ENCODE peak calls at places on chromosomes 7 and 10, in seven cellular contexts. J is NB4, N is esophagus muscularis mucosa, B is bronchial epithelial cell, G is neural progenitor cell, O is WERI-Rb-1, D is right atrium auricular region. L is an unnamed sample.

GRCh38 chr10:92517034-92517655 is 56.7 kb downstream of the IDE start:
- DNase-seq in O (peak), B (peak), N (no peak), J (peak), G (peak), D (peak), L (peak)

GRCh38 chr10:11401314-11402222 is 209.9 kb downstream of the USP6NL start:
- DNase-seq in D (no peak), N (no peak), G (peak), O (no peak), J (no peak), B (no peak), L (no peak)

GRCh38 chr7:130379019-130379418 is 1.3 kb upstream of the CPA1 start:
- DNase-seq in J (no peak), D (no peak), O (no peak), G (no peak), B (no peak), N (no peak), L (no peak)

GRCh38 chr7:67593807-67594206 is 597.2 kb downstream of the TYW1 start:
- DNase-seq in O (no peak), J (no peak), N (no peak), G (no peak), B (no peak), D (no peak), L (no peak)

GRCh38 chr10:5945561-5946418 is 31.6 kb downstream of the IL15RA start:
- DNase-seq in G (no peak), N (no peak), B (peak), D (peak), J (peak), O (no peak), L (peak)

GRCh38 chr7:67301667-67302066 is 305.0 kb downstream of the TYW1 start:
- DNase-seq in N (no peak), D (no peak), G (peak), O (no peak), J (peak), B (peak), L (peak)

GRCh38 chr7:38127216-38128207 is 50.5 kb upstream of the STARD3NL start:
- DNase-seq in O (no peak), J (no peak), B (no peak), G (peak), N (no peak), D (no peak), L (no peak)

GRCh38 chr7:152176797-152177196 is 151.3 kb downstream of the GALNT11 start:
- DNase-seq in G (no peak), J (no peak), B (no peak), N (no peak), D (no peak), O (no peak), L (no peak)

GRCh38 chr7:17532861-17533404 is 234.5 kb downstream of the AHR start:
- DNase-seq in G (no peak), B (peak), O (no peak), D (no peak), J (peak), N (no peak), L (peak)

GRCh38 chr10:63977329-63977923 is 456.2 kb downstream of the REEP3 start:
- DNase-seq in B (peak), J (peak), O (peak), D (no peak), N (no peak), G (peak), L (peak)

GRCh38 chr10:123636598-123637325 is 29.4 kb upstream of the GPR26 start:
- DNase-seq in O (no peak), B (peak), G (no peak), N (peak), J (no peak), D (peak), L (no peak)

GRCh38 chr7:108094375-108094774 is 35.8 kb downstream of the LAMB4 start:
- DNase-seq in G (no peak), B (no peak), N (no peak), D (no peak), J (no peak), O (no peak), L (peak)

GRCh38 chr10:133388265-133388972 is 5.5 kb upstream of the MTG1 start:
- DNase-seq in B (no peak), N (no peak), O (no peak), G (no peak), D (no peak), J (peak), L (no peak)

GRCh38 chr10:122142652-122143237 is 128.4 kb upstream of the BTBD16 start:
- DNase-seq in B (no peak), J (peak), D (no peak), G (peak), N (no peak), O (peak), L (no peak)

GRCh38 chr10:75397571-75397921 is 4.0 kb downstream of the ZNF503 start:
- DNase-seq in J (no peak), B (no peak), O (no peak), G (peak), D (no peak), N (no peak), L (no peak)

GRCh38 chr7:46651070-46651469 is 730.0 kb upstream of the IGFBP3 start:
- DNase-seq in O (no peak), N (peak), J (no peak), G (no peak), D (no peak), B (peak), L (no peak)

GRCh38 chr10:118166951-118167350 is 120.2 kb upstream of the RAB11FIP2 start:
- DNase-seq in B (no peak), N (no peak), O (no peak), G (no peak), D (no peak), J (no peak), L (no peak)

GRCh38 chr10:7797582-7797981 is 9.6 kb downstream of the ATP5F1C start:
- DNase-seq in O (no peak), D (no peak), J (peak), N (no peak), B (peak), G (no peak), L (peak)

GRCh38 chr7:44286618-44287487 is 38.5 kb downstream of the CAMK2B start:
- DNase-seq in O (peak), G (no peak), N (no peak), D (peak), B (no peak), J (peak), L (no peak)

DNA sequence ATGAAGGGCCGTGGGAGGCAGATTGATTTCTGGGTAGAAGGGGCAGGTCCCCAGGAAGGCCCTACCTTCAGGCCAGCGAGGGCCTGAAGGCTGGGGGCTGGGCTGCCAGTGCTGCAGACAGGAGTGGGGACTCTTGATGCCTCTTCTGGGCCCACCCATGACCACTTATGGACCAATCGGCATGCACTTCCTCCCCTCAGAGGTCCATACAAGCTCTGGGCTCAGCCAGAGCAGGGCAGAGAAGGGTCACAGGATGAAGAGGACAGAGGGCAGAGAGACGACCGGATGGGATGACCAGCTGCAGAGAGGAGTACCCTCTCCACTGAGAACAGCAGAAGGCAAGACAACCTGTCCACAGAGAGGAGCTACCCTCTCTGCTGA is 120.1 kb downstream of the DYNC2I1 start:
- DNase-seq in B (no peak), G (peak), O (peak), N (no peak), J (no peak), D (no peak), L (no peak)
- H3K4me3 ChIP-seq in B (peak), G (peak), O (peak), N (peak), J (no peak), D (peak), L (peak)

GRCh38 chr10:18607503-18607902 is 43.9 kb downstream of the NSUN6 start:
- DNase-seq in B (peak), O (no peak), J (no peak), D (no peak), N (no peak), G (no peak), L (peak)

GRCh38 chr10:18606051-18606730 is 45.2 kb downstream of the NSUN6 start:
- DNase-seq in N (no peak), O (no peak), D (no peak), B (no peak), J (no peak), G (no peak), L (no peak)

GRCh38 chr10:18607979-18608378 is 43.4 kb downstream of the NSUN6 start:
- DNase-seq in G (no peak), J (no peak), D (no peak), N (no peak), O (no peak), B (peak), L (no peak)

GRCh38 chr10:18610517-18610916 is 40.9 kb downstream of the NSUN6 start:
- DNase-seq in J (no peak), N (no peak), O (no peak), G (peak), B (peak), D (no peak), L (peak)

GRCh38 chr10:18608581-18608980 is 42.8 kb downstream of the NSUN6 start:
- DNase-seq in O (no peak), N (no peak), J (no peak), D (no peak), G (no peak), B (peak), L (no peak)
- TF ChIP-seq CTCF in O (no peak), N (no peak), J (no peak), D (no peak), G (no peak), B (no peak), L (no peak)

GRCh38 chr10:94683214-94684054 is at the start of gene CYP2C18:
- DNase-seq in O (no peak), B (peak), G (peak), J (no peak), N (no peak), D (no peak), L (no peak)
- H3K4me3 ChIP-seq in O (no peak), B (no peak), G (no peak), J (no peak), N (no peak), D (no peak), L (no peak)

DNA sequence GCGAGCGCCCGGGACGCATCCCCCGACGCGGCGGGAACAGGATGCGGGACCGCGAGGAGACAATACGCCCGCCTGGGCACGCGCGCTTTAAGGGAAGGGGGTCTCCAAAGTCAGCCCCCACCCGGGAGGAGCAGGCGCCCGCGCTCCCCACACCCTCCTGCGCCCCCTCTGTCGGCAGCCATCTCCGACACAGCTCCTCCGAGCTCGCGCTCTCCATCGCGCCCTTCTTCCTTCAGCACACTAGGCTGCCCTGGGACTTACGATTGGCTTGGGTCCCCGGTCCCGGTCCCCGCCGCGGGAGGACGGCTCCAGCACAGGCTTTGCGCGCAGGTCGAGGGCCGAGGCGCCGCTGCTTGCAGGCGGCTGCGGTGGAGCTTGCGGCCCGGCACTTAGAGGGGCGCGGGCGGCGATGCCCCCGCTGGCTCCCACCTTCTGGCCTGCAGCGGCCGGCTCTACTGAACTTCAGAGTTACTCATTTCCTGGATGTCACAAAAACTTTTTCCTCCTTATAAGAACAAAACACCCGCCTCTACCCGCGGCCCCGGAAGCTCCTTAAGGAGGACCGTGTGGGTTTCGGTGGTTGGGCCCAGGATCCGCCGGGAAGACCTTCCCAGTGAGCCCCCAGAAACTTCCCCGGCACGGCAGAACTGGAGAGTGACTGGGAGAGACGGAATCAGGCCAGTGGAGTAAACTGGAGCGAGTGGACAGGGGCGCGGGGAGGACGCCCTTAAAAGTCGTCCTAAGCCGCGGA is at the start of gene ITPRIP:
- DNase-seq in B (peak), N (peak), D (peak), J (peak), G (peak), O (peak), L (peak)
- TF ChIP-seq CTCF in B (peak), N (no peak), D (peak), J (no peak), G (peak), O (peak), L (peak)